ENCODE peak calls at places on chromosomes 11 and 22, in five cellular contexts. M is A549, K is HepG2, Z is K562, A is SK-N-SH. Y is an unnamed sample.

GRCh38 chr22:31680764-31681624 is 19.0 kb upstream of the PISD start:
- DNase-seq in M (no peak), K (no peak), Z (no peak), A (no peak), Y (peak)

GRCh38 chr11:74347381-74347780 is 35.9 kb upstream of the P4HA3 start:
- DNase-seq in M (no peak), K (peak), Z (no peak), A (no peak), Y (peak)

GRCh38 chr11:116600930-116601329 is 171.9 kb downstream of the BUD13 start:
- DNase-seq in M (no peak), K (no peak), Z (no peak), A (no peak), Y (no peak)

GRCh38 chr11:9577032-9577431 is 3.6 kb downstream of the WEE1 start:
- DNase-seq in M (no peak), K (no peak), Z (no peak), A (no peak), Y (peak)

GRCh38 chr11:32233276-32233675 is 142.4 kb downstream of the RCN1 start:
- DNase-seq in M (no peak), K (no peak), Z (no peak), A (no peak), Y (no peak)

GRCh38 chr11:121741316-121741715 is 288.5 kb upstream of the SORL1-AS1 start:
- DNase-seq in M (no peak), K (no peak), Z (no peak), A (peak), Y (peak)

GRCh38 chr11:93234602-93235207 is 36.9 kb upstream of the SLC36A4 start:
- DNase-seq in M (peak), K (peak), Z (peak), A (peak), Y (peak)

GRCh38 chr11:77139201-77139600 is 11.2 kb downstream of the MYO7A start:
- DNase-seq in M (no peak), K (no peak), Z (no peak), A (no peak), Y (no peak)

GRCh38 chr11:75508051-75508561 is 17.6 kb downstream of the GDPD5 start:
- DNase-seq in M (no peak), K (no peak), Z (no peak), A (peak), Y (no peak)

GRCh38 chr11:86067230-86068137 is 1.4 kb downstream of the PICALM start:
- DNase-seq in M (no peak), K (peak), Z (peak), A (no peak), Y (no peak)

GRCh38 chr22:24758164-24758799 is 16.2 kb downstream of the PIWIL3 start:
- DNase-seq in M (peak), K (peak), Z (peak), A (peak), Y (peak)

GRCh38 chr11:20443596-20443995 is 56.1 kb downstream of the PRMT3 start:
- DNase-seq in M (peak), K (peak), Z (peak), A (peak), Y (peak)

GRCh38 chr22:38524434-38524833 is 18.3 kb upstream of the DDX17 start:
- DNase-seq in M (no peak), K (no peak), Z (no peak), A (no peak), Y (no peak)

GRCh38 chr11:78651923-78652602 is 77.4 kb upstream of the NARS2 start:
- DNase-seq in M (no peak), K (no peak), Z (no peak), A (no peak), Y (no peak)
- TF ChIP-seq SMC3 in M (no peak), K (no peak), Z (no peak), A (no peak), Y (no peak)

GRCh38 chr11:22732588-22732987 is 66.2 kb downstream of the GAS2 start:
- DNase-seq in M (no peak), K (no peak), Z (no peak), A (no peak), Y (no peak)

GRCh38 chr11:22733433-22733832 is 67.0 kb downstream of the GAS2 start:
- DNase-seq in M (no peak), K (no peak), Z (no peak), A (no peak), Y (no peak)

GRCh38 chr11:22733849-22734248 is 67.4 kb downstream of the GAS2 start:
- DNase-seq in M (no peak), K (no peak), Z (no peak), A (no peak), Y (no peak)

GRCh38 chr11:22730319-22730718 is 63.9 kb downstream of the GAS2 start:
- DNase-seq in M (peak), K (peak), Z (no peak), A (peak), Y (peak)

DNA sequence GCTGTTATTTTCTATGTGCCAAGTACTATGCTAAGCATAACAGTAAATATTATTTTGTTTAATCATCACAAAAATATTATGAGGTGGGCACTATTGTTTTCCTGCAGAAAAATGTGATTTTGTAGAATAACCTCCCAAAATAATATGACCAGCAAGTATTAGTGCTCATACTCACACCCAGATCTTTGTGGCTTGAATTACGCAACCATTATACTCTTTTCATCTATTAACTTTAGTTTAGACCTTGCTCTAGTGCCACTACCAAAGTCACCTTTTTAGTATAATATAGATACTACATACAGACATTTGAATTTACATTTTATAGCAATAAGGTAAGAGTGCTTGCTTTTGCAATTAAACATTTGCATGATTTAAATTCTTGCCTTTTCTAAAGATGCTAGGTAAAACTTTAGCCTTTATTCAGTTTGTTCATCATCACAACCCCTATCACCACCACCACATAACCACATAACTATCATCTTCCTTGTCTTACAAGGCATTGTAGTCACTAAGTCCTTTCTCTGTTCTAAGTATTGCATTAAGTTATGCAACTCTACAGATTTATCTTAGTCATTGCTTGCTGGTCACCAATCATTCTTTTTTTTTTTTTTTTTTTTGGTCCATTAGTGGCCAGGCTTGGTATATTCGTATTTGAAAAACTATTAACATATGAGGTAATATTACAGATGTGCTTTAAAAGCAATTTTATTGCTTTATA is 68.4 kb downstream of the GAS2 start:
- DNase-seq in M (no peak), K (no peak), Z (no peak), A (no peak), Y (no peak)
- TF ChIP-seq SMC3 in M (no peak), K (no peak), Z (no peak), A (no peak), Y (no peak)

GRCh38 chr11:108228236-108228635 is 5.4 kb downstream of the ATM start:
- DNase-seq in M (no peak), K (no peak), Z (no peak), A (no peak), Y (no peak)
- TF ChIP-seq SMC3 in M (no peak), K (no peak), Z (no peak), A (no peak), Y (no peak)

DNA sequence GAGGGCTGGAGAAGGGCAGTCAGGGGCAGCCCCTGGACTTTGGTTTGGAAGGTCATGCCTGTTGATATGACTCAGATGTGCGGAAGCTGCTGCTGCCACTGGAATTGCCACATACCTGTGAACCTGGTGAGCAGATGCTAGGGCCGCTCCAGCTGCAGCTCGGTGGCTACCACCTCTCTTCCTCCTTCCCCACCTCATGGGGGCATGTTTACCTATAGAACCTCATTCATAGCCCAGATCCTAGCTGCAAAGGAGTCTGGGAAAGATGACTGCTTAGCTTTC is 17.5 kb upstream of the TSPAN18 start:
- DNase-seq in M (no peak), K (peak), Z (no peak), A (no peak), Y (no peak)
- TF ChIP-seq SMC3 in M (no peak), K (no peak), Z (no peak), A (no peak), Y (no peak)

GRCh38 chr11:63767415-63768231 is 952 bp downstream of the ZFTA start:
- DNase-seq in M (peak), K (peak), Z (peak), A (peak), Y (peak)

GRCh38 chr11:63770763-63771162 is 2.2 kb upstream of the ZFTA start:
- DNase-seq in M (no peak), K (no peak), Z (no peak), A (no peak), Y (no peak)

GRCh38 chr11:63769719-63770443 is 1.3 kb upstream of the ZFTA start:
- DNase-seq in M (no peak), K (no peak), Z (no peak), A (no peak), Y (no peak)

GRCh38 chr11:63768232-63769043 is at the start of gene ZFTA:
- DNase-seq in M (peak), K (no peak), Z (peak), A (peak), Y (peak)

DNA sequence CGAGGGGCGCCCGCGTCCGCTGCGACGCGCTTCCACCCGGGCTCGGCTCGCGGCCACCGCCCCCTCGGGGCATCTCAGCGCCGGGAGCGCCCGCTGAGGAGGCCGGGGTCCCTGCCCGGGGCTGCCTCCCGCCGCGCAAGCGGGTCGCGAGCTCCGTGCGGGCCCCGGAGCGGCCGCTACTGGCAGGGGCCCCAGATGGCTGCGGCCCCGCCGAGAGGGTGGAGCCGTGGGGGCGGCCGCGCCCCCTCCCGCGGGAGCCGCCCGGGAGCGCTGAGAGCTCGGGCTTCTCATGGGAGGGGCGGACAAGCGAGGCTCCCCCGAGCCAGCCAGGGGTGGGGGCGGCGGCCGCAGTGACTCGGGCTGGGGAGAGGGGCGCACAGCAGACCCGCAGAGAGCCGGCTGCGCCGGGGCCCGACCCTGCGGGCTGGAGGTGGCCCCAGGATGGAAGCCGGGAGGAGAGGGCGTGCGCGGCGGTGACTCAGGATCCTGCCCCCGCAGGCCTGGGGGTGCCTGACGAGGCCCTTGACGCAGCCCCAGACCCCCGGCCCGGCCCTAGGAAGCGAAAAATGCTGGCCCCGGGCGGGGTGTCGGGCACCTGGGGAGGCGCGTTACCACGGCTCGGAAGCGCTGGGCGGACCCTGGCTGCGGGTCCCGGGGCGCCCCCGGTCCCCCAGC is 606 bp upstream of the ZFTA start:
- DNase-seq in M (no peak), K (no peak), Z (peak), A (peak), Y (no peak)
- TF ChIP-seq SMC3 in M (no peak), K (no peak), Z (no peak), A (no peak), Y (no peak)

GRCh38 chr11:15197696-15198095 is 83.0 kb downstream of the INSC start:
- DNase-seq in M (no peak), K (no peak), Z (no peak), A (no peak), Y (peak)

GRCh38 chr11:15201586-15201985 is 86.9 kb downstream of the INSC start:
- DNase-seq in M (no peak), K (no peak), Z (no peak), A (no peak), Y (no peak)

GRCh38 chr11:15200696-15201095 is 86.0 kb downstream of the INSC start:
- DNase-seq in M (no peak), K (no peak), Z (no peak), A (no peak), Y (no peak)

GRCh38 chr11:15198284-15198683 is 83.6 kb downstream of the INSC start:
- DNase-seq in M (no peak), K (no peak), Z (no peak), A (no peak), Y (no peak)

DNA sequence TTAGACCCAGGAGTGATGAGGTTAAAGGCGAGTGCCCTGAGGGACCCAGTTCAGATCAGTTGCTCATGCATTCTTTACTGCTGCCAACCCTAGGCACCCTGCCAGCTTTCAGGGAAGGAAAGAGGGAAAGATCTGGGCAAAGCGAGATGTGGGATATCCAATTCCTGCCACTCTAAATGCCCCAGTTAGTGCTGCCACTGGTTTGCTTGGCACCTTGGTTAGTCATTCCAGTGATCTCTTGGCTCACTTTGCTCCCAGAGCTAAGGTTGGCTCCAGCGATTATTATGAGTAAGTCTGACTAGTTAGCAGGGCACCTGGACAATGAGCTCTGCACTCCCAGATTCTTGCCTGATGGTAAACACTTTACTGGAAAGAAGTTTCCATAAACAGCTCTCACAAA is 85.0 kb downstream of the INSC start:
- DNase-seq in M (no peak), K (no peak), Z (no peak), A (no peak), Y (peak)
- TF ChIP-seq SMC3 in M (no peak), K (no peak), Z (no peak), A (no peak), Y (no peak)

DNA sequence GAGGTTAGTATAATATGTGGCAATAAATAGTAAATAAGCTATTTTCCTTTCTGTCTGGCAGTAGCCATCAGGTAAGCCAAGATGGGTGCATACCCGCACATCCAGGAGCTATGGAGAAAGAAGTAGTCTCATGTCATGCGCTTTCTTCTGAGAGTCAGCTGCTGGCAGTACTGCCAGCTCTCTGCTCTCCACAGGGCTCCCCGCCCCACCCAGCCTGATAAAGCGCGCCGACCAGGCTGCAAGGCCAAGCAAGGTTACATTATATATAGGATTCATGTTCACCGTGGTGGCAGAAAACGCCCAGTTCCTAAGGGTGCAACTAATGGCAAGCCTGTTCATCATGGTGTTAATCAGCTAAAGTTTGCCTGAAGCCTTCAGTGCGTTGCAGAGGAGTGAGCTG is 126.2 kb downstream of the ATG16L2 start:
- DNase-seq in M (no peak), K (no peak), Z (no peak), A (no peak), Y (no peak)
- TF ChIP-seq SMC3 in M (no peak), K (no peak), Z (no peak), A (no peak), Y (no peak)

GRCh38 chr22:41682033-41682807 is 6.4 kb downstream of the SNU13 start:
- DNase-seq in M (no peak), K (peak), Z (peak), A (peak), Y (peak)
- TF ChIP-seq SMC3 in M (no peak), K (no peak), Z (no peak), A (no peak), Y (no peak)

DNA sequence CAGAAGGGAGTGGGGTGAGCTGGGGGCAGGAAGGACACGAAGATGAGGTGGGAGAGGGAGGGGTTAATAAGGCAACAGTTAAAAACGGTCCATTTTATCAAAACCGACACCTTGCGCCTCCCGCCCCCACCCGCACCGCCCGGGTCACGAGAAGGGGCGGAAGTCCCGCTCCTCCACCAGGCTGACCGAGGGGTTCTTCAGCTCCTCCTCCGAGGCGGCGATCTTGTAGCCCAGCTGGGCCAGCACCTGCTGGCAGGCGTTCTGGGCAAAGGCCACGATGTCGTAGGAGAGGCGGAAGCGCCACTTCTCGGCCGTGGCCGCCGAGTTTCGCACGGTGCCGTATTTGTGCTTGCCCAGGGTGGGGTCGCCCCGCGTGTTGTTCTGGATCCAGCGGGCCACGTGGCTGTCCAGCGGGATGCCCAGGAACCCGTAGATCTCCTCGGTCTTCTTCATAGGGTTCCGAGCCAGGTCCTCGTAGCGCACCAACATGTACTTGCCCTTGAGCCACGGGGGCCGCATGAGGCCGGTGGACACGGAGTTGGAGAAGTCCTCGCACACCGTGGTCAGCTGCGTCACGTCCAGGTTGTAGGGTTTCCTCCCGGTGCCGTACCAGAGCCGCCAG is 15.8 kb downstream of the CHST1 start:
- DNase-seq in M (no peak), K (no peak), Z (peak), A (no peak), Y (no peak)
- TF ChIP-seq SMC3 in M (no peak), K (no peak), Z (no peak), A (no peak), Y (no peak)

GRCh38 chr11:84866922-84867321 is 760.2 kb downstream of the DLG2 start:
- DNase-seq in M (no peak), K (no peak), Z (no peak), A (no peak), Y (no peak)

GRCh38 chr11:84871116-84871515 is 756.0 kb downstream of the DLG2 start:
- DNase-seq in M (no peak), K (no peak), Z (no peak), A (no peak), Y (no peak)

GRCh38 chr11:84870486-84870885 is 756.7 kb downstream of the DLG2 start:
- DNase-seq in M (no peak), K (no peak), Z (no peak), A (no peak), Y (no peak)

GRCh38 chr11:84865257-84865656 is 761.9 kb downstream of the DLG2 start:
- DNase-seq in M (no peak), K (no peak), Z (no peak), A (no peak), Y (no peak)

DNA sequence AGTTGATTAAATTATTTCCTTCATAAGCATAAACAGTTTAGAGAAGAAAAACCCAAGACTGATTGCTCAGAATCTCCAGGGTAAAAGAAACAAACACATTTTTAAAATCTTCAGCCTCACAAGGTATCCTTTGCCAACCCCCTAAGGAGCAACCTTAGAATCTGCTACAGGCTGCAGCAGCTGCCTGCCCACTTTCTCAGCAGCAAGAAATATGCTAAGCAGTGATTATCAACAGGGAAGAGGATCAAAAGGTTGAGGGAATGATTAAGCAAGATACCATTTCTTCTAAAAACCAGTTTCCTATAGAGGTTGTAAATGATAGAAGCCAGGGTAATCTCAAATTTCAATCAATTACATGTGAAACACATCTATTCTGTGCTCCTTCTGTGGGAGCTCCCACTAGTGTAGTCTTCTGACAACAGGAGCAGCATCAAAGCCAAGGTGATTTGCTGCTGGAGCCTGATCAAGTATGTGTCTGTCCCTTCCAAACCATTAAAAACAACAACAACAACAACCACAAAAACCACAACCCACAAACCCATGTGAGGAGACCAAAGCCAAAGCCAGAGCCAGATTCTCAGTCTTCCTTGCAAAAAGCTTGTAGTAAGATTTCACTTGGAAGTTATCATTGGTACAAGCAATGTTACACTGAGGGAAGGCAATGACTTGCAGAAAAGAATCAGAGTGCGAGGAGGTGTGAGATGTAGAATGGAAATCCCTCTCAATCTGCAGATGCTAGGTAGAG is 761.2 kb downstream of the DLG2 start:
- DNase-seq in M (no peak), K (no peak), Z (no peak), A (no peak), Y (no peak)
- TF ChIP-seq SMC3 in M (no peak), K (no peak), Z (no peak), A (no peak), Y (no peak)